ENCODE peak calls at places on chromosomes 12 and 14, in seven cellular contexts. S is foreskin fibroblast, J is immature natural killer cell, V is mesothelial cell of epicardium, Q is right lobe of liver, C is iPS-NIHi11, M is NCI-H460. H is an unnamed sample.

GRCh38 chr12:120939523-120939922 is 35.4 kb upstream of the SPPL3 start:
- DNase-seq in S (no peak), J (no peak), V (no peak), Q (no peak), C (no peak), M (no peak), H (no peak)

GRCh38 chr12:75389061-75389460 is 1.8 kb upstream of the GLIPR1L2 start:
- DNase-seq in S (peak), J (no peak), V (no peak), Q (no peak), C (no peak), M (no peak), H (no peak)

GRCh38 chr14:93078830-93079229 is 36.9 kb downstream of the ITPK1 start:
- DNase-seq in S (peak), J (no peak), V (no peak), Q (no peak), C (no peak), M (no peak), H (no peak)

GRCh38 chr14:69904246-69904645 is 25.0 kb downstream of the SMOC1 start:
- DNase-seq in S (no peak), J (no peak), V (no peak), Q (no peak), C (no peak), M (peak), H (no peak)

GRCh38 chr14:29752221-29752923 is 175.3 kb downstream of the PRKD1 start:
- DNase-seq in S (no peak), J (no peak), V (no peak), Q (no peak), C (no peak), M (no peak), H (no peak)

GRCh38 chr12:87253157-87253556 is 776.0 kb downstream of the C12orf50 start:
- DNase-seq in S (peak), J (no peak), V (no peak), Q (no peak), C (peak), M (no peak), H (no peak)

GRCh38 chr14:104036250-104036649 is 49.2 kb upstream of the ASPG start:
- DNase-seq in S (no peak), J (no peak), V (no peak), Q (no peak), C (no peak), M (no peak), H (no peak)

GRCh38 chr14:36519431-36520321 is at the start of gene NKX2-1:
- DNase-seq in S (no peak), J (no peak), V (no peak), Q (no peak), C (peak), M (no peak), H (no peak)

GRCh38 chr14:85250369-85250768 is 279.6 kb upstream of the FLRT2 start:
- DNase-seq in S (no peak), J (no peak), V (no peak), Q (no peak), C (peak), M (no peak), H (no peak)

GRCh38 chr12:96249196-96250118 is 55.3 kb downstream of the ELK3 start:
- DNase-seq in S (peak), J (no peak), V (no peak), Q (no peak), C (no peak), M (no peak), H (no peak)

H was measured in ovary.